ENCODE peak calls at places on chromosomes 4 and X, in seven cellular contexts. K, P, M, A, L, T and H are unnamed samples.

GRCh38 chr4:80542747-80543146 is 207.2 kb downstream of the CFAP299 start:
- DNase-seq in K (no peak), P (no peak), M (no peak), A (no peak), L (no peak), T (no peak), H (no peak)

GRCh38 chr4:152115794-152116193 is 355.0 kb upstream of the GATB start:
- DNase-seq in K (no peak), P (no peak), M (no peak), A (no peak), L (no peak), T (no peak), H (no peak)

GRCh38 chrX:15242899-15243555 is 26.9 kb downstream of the ASB9 start:
- DNase-seq in K (peak; percentile 22), P (no peak), M (peak; percentile 36), A (no peak), L (no peak), T (no peak), H (no peak)

GRCh38 chr4:155679343-155679742 is 12.7 kb downstream of the GUCY1A1 start:
- DNase-seq in K (no peak), P (no peak), M (no peak), A (no peak), L (no peak), T (peak; percentile 36), H (no peak)

GRCh38 chrX:11437642-11438379 is 144.6 kb downstream of the AMELX start:
- DNase-seq in K (peak; percentile 64), P (peak; percentile 87), M (no peak), A (peak; percentile 58), L (peak; percentile 23), T (peak; percentile 55), H (no peak)

GRCh38 chrX:48573690-48574269 is 504 bp upstream of the RBM3 start:
- DNase-seq in K (no peak), P (peak; percentile 81), M (no peak), A (peak; percentile 74), L (no peak), T (peak; percentile 36), H (peak; percentile 60)

GRCh38 chr4:72567821-72568620 is 1.0 kb downstream of the ADAMTS3 start:
- DNase-seq in K (peak; percentile 87), P (peak; percentile 92), M (peak; percentile 96), A (peak; percentile 72), L (peak; percentile 30), T (peak; percentile 64), H (peak; percentile 39)

GRCh38 chr4:69104719-69105275 is 8.5 kb downstream of the UGT2B7 start:
- DNase-seq in K (no peak), P (no peak), M (no peak), A (no peak), L (no peak), T (no peak), H (no peak)

GRCh38 chr4:7679431-7679830 is 244.7 kb upstream of the PSAPL1 start:
- DNase-seq in K (no peak), P (peak; percentile 57), M (no peak), A (peak; percentile 43), L (no peak), T (no peak), H (no peak)

GRCh38 chr4:119652978-119653377 is 24.4 kb upstream of the PDE5A start:
- DNase-seq in K (peak; percentile 93), P (no peak), M (no peak), A (no peak), L (no peak), T (no peak), H (no peak)

GRCh38 chr4:26912069-26912468 is 51.4 kb downstream of the STIM2 start:
- DNase-seq in K (no peak), P (no peak), M (no peak), A (no peak), L (no peak), T (no peak), H (no peak)

GRCh38 chr4:143616771-143617170 is 83.7 kb downstream of the FREM3 start:
- DNase-seq in K (peak; percentile 94), P (no peak), M (no peak), A (no peak), L (no peak), T (no peak), H (no peak)

GRCh38 chrX:94914235-94914634 is 1240.2 kb downstream of the FAM133A start:
- DNase-seq in K (no peak), P (no peak), M (no peak), A (no peak), L (no peak), T (no peak), H (no peak)

GRCh38 chr4:46850026-46850425 is 59.0 kb downstream of the COX7B2 start:
- DNase-seq in K (no peak), P (no peak), M (no peak), A (no peak), L (no peak), T (no peak), H (no peak)

GRCh38 chr4:100302061-100303026 is 112.1 kb upstream of the DDIT4L start:
- DNase-seq in K (peak; percentile 83), P (peak; percentile 49), M (no peak), A (peak; percentile 78), L (no peak), T (no peak), H (no peak)

GRCh38 chrX:118177708-118178107 is 61.1 kb upstream of the KLHL13 start:
- DNase-seq in K (no peak), P (no peak), M (no peak), A (no peak), L (no peak), T (no peak), H (no peak)

GRCh38 chrX:109294097-109294815 is 187.6 kb downstream of the GUCY2F start:
- DNase-seq in K (peak; percentile 3), P (no peak), M (no peak), A (no peak), L (no peak), T (no peak), H (no peak)

GRCh38 chr4:11904117-11904535 is 475.4 kb upstream of the HS3ST1 start:
- DNase-seq in K (peak; percentile 15), P (no peak), M (no peak), A (peak; percentile 53), L (no peak), T (peak; percentile 51), H (no peak)

GRCh38 chrX:24259544-24260240 is 54.2 kb downstream of the SUPT20HL2 start:
- DNase-seq in K (peak; percentile 52), P (no peak), M (peak; percentile 69), A (no peak), L (no peak), T (peak; percentile 28), H (peak; percentile 19)

GRCh38 chrX:45769919-45770582 is 569.4 kb upstream of the DIPK2B start:
- DNase-seq in K (peak; percentile 93), P (peak; percentile 88), M (no peak), A (peak; percentile 77), L (peak; percentile 55), T (peak; percentile 70), H (peak; percentile 40)

GRCh38 chr4:6538586-6538985 is 36.4 kb upstream of the MAN2B2 start:
- DNase-seq in K (no peak), P (no peak), M (no peak), A (no peak), L (no peak), T (no peak), H (no peak)

GRCh38 chrX:126658447-126658846 is 105.8 kb upstream of the DCAF12L1 start:
- DNase-seq in K (no peak), P (no peak), M (no peak), A (no peak), L (no peak), T (no peak), H (no peak)
- H3K4me3 ChIP-seq in K (no peak overlapping the region), P (no peak overlapping the region), M (no peak overlapping the region), A (no peak overlapping the region), L (no peak overlapping the region), T (no peak overlapping the region), H (no peak overlapping the region)

GRCh38 chr4:54095110-54095800 is 4.7 kb upstream of the GSX2 start:
- DNase-seq in K (no peak), P (no peak), M (peak; percentile 67), A (no peak), L (no peak), T (no peak), H (no peak)
- H3K4me1 ChIP-seq in K (peaks cover 26% of the 10 kb centered on the region), P (no peaks in the 10 kb centered on the region), M (peaks cover 73% of the 10 kb centered on the region), A (peaks cover 5% of the 10 kb centered on the region), L (peaks cover 8% of the 10 kb centered on the region), T (peaks cover 30% of the 10 kb centered on the region), H (peaks cover 4% of the 10 kb centered on the region)

DNA sequence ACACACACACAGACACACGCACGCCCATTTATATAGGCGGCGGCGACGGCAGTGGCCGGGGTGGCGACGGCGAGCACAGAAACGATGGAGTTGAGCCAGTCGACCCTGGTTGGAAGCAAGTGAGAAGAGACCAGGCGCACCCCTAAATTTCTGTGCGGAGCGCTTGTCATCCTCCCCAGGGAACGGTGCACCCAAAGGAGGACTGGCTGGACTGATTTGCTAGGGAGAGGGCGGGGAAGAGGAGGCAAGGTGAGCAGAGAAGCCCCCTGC is 296 bp downstream of the NHS start:
- DNase-seq in K (no peak), P (no peak), M (no peak), A (no peak), L (no peak), T (peak; percentile 20), H (no peak)
- H3K4me3 ChIP-seq in K (peak overlapping the region; percentile 75), P (peak overlapping the region; percentile 66), M (peak overlapping the region; percentile 65), A (peak overlapping the region; percentile 63), L (peak overlapping the region; percentile 64), T (peak overlapping the region; percentile 71), H (no peak overlapping the region)

GRCh38 chrX:136679581-136679980 is 31.6 kb downstream of the CD40LG start:
- DNase-seq in K (no peak), P (no peak), M (no peak), A (no peak), L (no peak), T (no peak), H (no peak)

GRCh38 chrX:136671006-136671610 is 23.1 kb downstream of the CD40LG start:
- DNase-seq in K (no peak), P (no peak), M (no peak), A (no peak), L (no peak), T (no peak), H (no peak)

GRCh38 chrX:136674270-136674986 is 26.5 kb downstream of the CD40LG start:
- DNase-seq in K (no peak), P (no peak), M (no peak), A (no peak), L (no peak), T (no peak), H (no peak)
- H3K4me1 ChIP-seq in K (no peaks in the 10 kb centered on the region), P (no peaks in the 10 kb centered on the region), M (no peaks in the 10 kb centered on the region), A (no peaks in the 10 kb centered on the region), L (no peaks in the 10 kb centered on the region), T (no peaks in the 10 kb centered on the region), H (no peaks in the 10 kb centered on the region)

DNA sequence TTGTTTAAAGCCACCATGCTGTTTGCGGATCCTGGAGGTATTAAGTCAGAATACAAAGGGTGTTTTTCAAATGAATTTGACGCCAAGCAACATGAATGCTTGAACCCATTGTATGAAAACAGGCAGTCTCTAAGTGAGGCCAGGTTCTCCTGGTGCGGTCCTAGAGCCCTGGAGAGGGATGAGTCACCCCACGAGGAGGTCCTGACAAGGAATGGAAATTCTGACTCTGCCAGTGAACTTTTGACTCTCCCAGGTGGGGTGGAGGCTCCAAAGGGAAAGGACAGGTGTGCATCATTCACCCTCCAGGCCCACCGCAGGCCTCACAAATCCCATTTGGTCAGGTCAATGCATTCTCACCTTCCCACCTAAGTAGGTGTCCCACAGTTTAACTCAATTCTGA is 1.5 kb downstream of the TRIM2 start:
- DNase-seq in K (peak; percentile 46), P (no peak), M (peak; percentile 64), A (no peak), L (no peak), T (no peak), H (peak; percentile 43)
- H3K4me3 ChIP-seq in K (no peak overlapping the region), P (no peak overlapping the region), M (peak overlapping the region; percentile 64), A (no peak overlapping the region), L (no peak overlapping the region), T (no peak overlapping the region), H (peak overlapping the region; percentile 47)